ENCODE peak calls at places on chromosomes 3 and 15, in five cellular contexts. One of them, this sample, is unnamed.

GRCh38 chr3:56923546-56924224 is 121.9 kb upstream of the ARHGEF3 start:
- DNase-seq in A549: peak; percentile 52
- DNase-seq in cardiac muscle cell: peak; percentile 81
- DNase-seq in heart left ventricle: peak; percentile 58
- DNase-seq in uterus: no peak
- DNase-seq in this sample: peak; percentile 66

GRCh38 chr15:96390986-96391385 is 60.5 kb downstream of the NR2F2 start:
- DNase-seq in A549: no peak
- DNase-seq in cardiac muscle cell: no peak
- DNase-seq in heart left ventricle: no peak
- DNase-seq in uterus: no peak
- DNase-seq in this sample: peak; percentile 74

GRCh38 chr15:41892621-41893421 is 1.0 kb downstream of the SPTBN5 start:
- DNase-seq in A549: no peak
- DNase-seq in cardiac muscle cell: no peak
- DNase-seq in heart left ventricle: peak; percentile 91
- DNase-seq in uterus: no peak
- DNase-seq in this sample: no peak

GRCh38 chr15:63945838-63946298 is 100.4 kb downstream of the DAPK2 start:
- DNase-seq in A549: no peak
- DNase-seq in cardiac muscle cell: no peak
- DNase-seq in heart left ventricle: no peak
- DNase-seq in uterus: no peak
- DNase-seq in this sample: peak; percentile 90

GRCh38 chr3:63654931-63655330 is 2.5 kb downstream of the SNTN start:
- DNase-seq in A549: no peak
- DNase-seq in cardiac muscle cell: no peak
- DNase-seq in heart left ventricle: no peak
- DNase-seq in uterus: no peak
- DNase-seq in this sample: no peak

GRCh38 chr3:187274315-187274976 is 17.1 kb downstream of the MASP1 start:
- DNase-seq in A549: no peak
- DNase-seq in cardiac muscle cell: no peak
- DNase-seq in heart left ventricle: no peak
- DNase-seq in uterus: no peak
- DNase-seq in this sample: no peak

GRCh38 chr3:101179637-101180036 is 140.7 kb downstream of the IMPG2 start:
- DNase-seq in A549: no peak
- DNase-seq in cardiac muscle cell: peak; percentile 58
- DNase-seq in heart left ventricle: no peak
- DNase-seq in uterus: no peak
- DNase-seq in this sample: peak; percentile 49

GRCh38 chr3:14769531-14770325 is 49.0 kb upstream of the FGD5 start:
- DNase-seq in A549: no peak
- DNase-seq in cardiac muscle cell: no peak
- DNase-seq in heart left ventricle: no peak
- DNase-seq in uterus: no peak
- DNase-seq in this sample: no peak

GRCh38 chr3:14031271-14031670 is 93.4 kb downstream of the CHCHD4 start:
- DNase-seq in A549: no peak
- DNase-seq in cardiac muscle cell: no peak
- DNase-seq in heart left ventricle: no peak
- DNase-seq in uterus: no peak
- DNase-seq in this sample: peak; percentile 13

GRCh38 chr3:13451301-13451673 is 28.8 kb upstream of the HDAC11 start:
- DNase-seq in A549: peak; percentile 45
- DNase-seq in cardiac muscle cell: no peak
- DNase-seq in heart left ventricle: no peak
- DNase-seq in uterus: peak; percentile 22
- DNase-seq in this sample: peak; percentile 67

GRCh38 chr3:38738630-38739395 is 77.2 kb downstream of the SCN10A start:
- DNase-seq in A549: peak; percentile 42
- DNase-seq in cardiac muscle cell: peak; percentile 67
- DNase-seq in heart left ventricle: no peak
- DNase-seq in uterus: no peak
- DNase-seq in this sample: peak; percentile 52
- TF ChIP-seq CTCF in A549: peak; percentile 26
- TF ChIP-seq CTCF in cardiac muscle cell: peak; percentile 93
- TF ChIP-seq CTCF in heart left ventricle: peak; percentile 21
- TF ChIP-seq CTCF in uterus: no peak
- TF ChIP-seq CTCF in this sample: peak; percentile 54

GRCh38 chr15:34855397-34855796 is 60.0 kb upstream of the ACTC1 start:
- DNase-seq in A549: peak; percentile 38
- DNase-seq in cardiac muscle cell: peak; percentile 80
- DNase-seq in heart left ventricle: no peak
- DNase-seq in uterus: no peak
- DNase-seq in this sample: peak; percentile 60

GRCh38 chr15:34855893-34856292 is 60.5 kb upstream of the ACTC1 start:
- DNase-seq in A549: no peak
- DNase-seq in cardiac muscle cell: peak; percentile 11
- DNase-seq in heart left ventricle: no peak
- DNase-seq in uterus: no peak
- DNase-seq in this sample: peak; percentile 57

GRCh38 chr15:34851751-34852150 is 56.4 kb upstream of the ACTC1 start:
- DNase-seq in A549: no peak
- DNase-seq in cardiac muscle cell: no peak
- DNase-seq in heart left ventricle: no peak
- DNase-seq in uterus: no peak
- DNase-seq in this sample: no peak

GRCh38 chr15:34851007-34851406 is 55.7 kb upstream of the ACTC1 start:
- DNase-seq in A549: no peak
- DNase-seq in cardiac muscle cell: no peak
- DNase-seq in heart left ventricle: no peak
- DNase-seq in uterus: no peak
- DNase-seq in this sample: no peak

GRCh38 chr15:34853001-34853758 is 57.8 kb upstream of the ACTC1 start:
- DNase-seq in A549: peak; percentile 10
- DNase-seq in cardiac muscle cell: peak; percentile 82
- DNase-seq in heart left ventricle: no peak
- DNase-seq in uterus: no peak
- DNase-seq in this sample: no peak
- TF ChIP-seq CTCF in A549: no peak
- TF ChIP-seq CTCF in cardiac muscle cell: no peak
- TF ChIP-seq CTCF in heart left ventricle: no peak
- TF ChIP-seq CTCF in uterus: no peak
- TF ChIP-seq CTCF in this sample: no peak

GRCh38 chr15:85312486-85312885 is 67.9 kb upstream of the AKAP13 start:
- DNase-seq in A549: no peak
- DNase-seq in cardiac muscle cell: peak; percentile 38
- DNase-seq in heart left ventricle: no peak
- DNase-seq in uterus: no peak
- DNase-seq in this sample: no peak

GRCh38 chr15:85311647-85312046 is 68.8 kb upstream of the AKAP13 start:
- DNase-seq in A549: no peak
- DNase-seq in cardiac muscle cell: no peak
- DNase-seq in heart left ventricle: no peak
- DNase-seq in uterus: no peak
- DNase-seq in this sample: no peak

GRCh38 chr15:85314139-85314538 is 66.3 kb upstream of the AKAP13 start:
- DNase-seq in A549: no peak
- DNase-seq in cardiac muscle cell: peak; percentile 6
- DNase-seq in heart left ventricle: no peak
- DNase-seq in uterus: no peak
- DNase-seq in this sample: no peak

GRCh38 chr15:85313339-85313738 is 67.1 kb upstream of the AKAP13 start:
- DNase-seq in A549: no peak
- DNase-seq in cardiac muscle cell: no peak
- DNase-seq in heart left ventricle: no peak
- DNase-seq in uterus: no peak
- DNase-seq in this sample: no peak

DNA sequence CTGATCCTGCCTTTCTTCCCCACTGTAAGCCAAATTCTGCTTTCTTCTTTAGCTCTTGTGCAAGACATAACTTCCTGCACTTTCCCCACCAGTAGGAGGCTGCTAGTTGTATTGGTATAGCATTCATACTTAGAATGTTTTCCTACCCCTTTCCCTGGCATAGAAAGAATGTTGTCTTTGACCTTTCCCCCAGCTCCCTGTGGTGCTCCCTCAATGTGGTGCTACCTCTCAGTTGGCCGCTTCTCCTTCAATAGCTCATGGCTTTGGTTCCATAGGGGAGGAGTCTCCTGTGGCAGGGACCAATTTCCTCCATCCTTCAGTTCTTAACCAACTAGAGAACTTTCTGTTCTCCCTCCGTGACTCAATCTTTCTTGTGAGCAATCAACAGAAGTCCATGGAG is 67.5 kb upstream of the AKAP13 start:
- DNase-seq in A549: no peak
- DNase-seq in cardiac muscle cell: peak; percentile 75
- DNase-seq in heart left ventricle: no peak
- DNase-seq in uterus: no peak
- DNase-seq in this sample: no peak
- TF ChIP-seq CTCF in A549: no peak
- TF ChIP-seq CTCF in cardiac muscle cell: peak; percentile 48
- TF ChIP-seq CTCF in heart left ventricle: no peak
- TF ChIP-seq CTCF in uterus: no peak
- TF ChIP-seq CTCF in this sample: peak; percentile 9

GRCh38 chr3:32021748-32022147 is 40.2 kb downstream of the ZNF860 start:
- DNase-seq in A549: no peak
- DNase-seq in cardiac muscle cell: no peak
- DNase-seq in heart left ventricle: no peak
- DNase-seq in uterus: no peak
- DNase-seq in this sample: no peak
- TF ChIP-seq CTCF in A549: no peak
- TF ChIP-seq CTCF in cardiac muscle cell: no peak
- TF ChIP-seq CTCF in heart left ventricle: no peak
- TF ChIP-seq CTCF in uterus: no peak
- TF ChIP-seq CTCF in this sample: no peak

GRCh38 chr15:38002883-38003477 is 68.5 kb downstream of the TMCO5A start:
- DNase-seq in A549: peak; percentile 66
- DNase-seq in cardiac muscle cell: peak; percentile 88
- DNase-seq in heart left ventricle: peak; percentile 50
- DNase-seq in uterus: no peak
- DNase-seq in this sample: peak; percentile 82
- TF ChIP-seq CTCF in A549: peak; percentile 39
- TF ChIP-seq CTCF in cardiac muscle cell: peak; percentile 81
- TF ChIP-seq CTCF in heart left ventricle: peak; percentile 46
- TF ChIP-seq CTCF in uterus: no peak
- TF ChIP-seq CTCF in this sample: peak; percentile 78

DNA sequence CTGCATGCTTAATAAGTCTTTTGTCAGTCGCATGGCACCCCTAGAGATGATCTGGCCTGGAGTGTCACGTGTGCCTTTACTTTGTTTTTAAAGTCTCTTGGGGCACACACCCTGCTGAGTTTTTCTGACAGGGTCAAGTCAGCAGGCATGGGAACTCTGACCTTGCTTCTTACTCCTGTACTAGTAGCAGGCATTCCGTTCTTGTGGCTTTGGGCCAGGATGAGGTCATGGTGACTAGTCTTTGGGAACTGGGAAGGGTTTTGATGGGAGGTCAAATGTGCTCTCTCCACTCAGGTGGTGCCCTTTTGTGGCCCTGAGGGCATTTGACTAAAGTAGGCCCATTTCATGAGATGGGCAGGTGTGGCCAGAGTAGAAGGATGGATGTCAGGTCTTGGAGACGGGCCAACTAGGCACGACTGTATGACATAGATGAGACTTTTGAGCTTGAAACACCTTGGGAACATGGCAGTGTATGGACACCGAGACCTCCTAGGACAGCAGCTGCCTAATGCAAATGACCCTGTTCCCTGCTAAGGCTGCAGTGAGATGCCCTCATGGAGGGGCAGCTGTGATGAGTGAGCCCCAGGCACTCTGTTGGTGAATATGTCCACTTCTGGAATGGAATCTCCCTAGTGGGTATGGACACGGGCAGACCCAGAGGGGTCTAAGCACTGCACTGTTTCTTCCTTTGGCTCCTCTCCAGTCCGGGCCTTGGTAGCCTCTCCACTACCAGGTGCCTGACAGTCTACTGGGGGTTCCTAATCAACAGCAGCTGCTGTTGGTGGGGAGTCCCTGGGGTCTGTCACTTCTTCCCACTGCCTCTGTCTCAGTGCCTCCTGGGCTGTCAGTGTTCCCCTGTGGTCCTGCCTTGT is 16.4 kb downstream of the SRPRB start:
- DNase-seq in A549: no peak
- DNase-seq in cardiac muscle cell: peak; percentile 70
- DNase-seq in heart left ventricle: peak; percentile 89
- DNase-seq in uterus: peak; percentile 44
- DNase-seq in this sample: peak; percentile 77
- TF ChIP-seq CTCF in A549: no peak
- TF ChIP-seq CTCF in cardiac muscle cell: no peak
- TF ChIP-seq CTCF in heart left ventricle: peak; percentile 16
- TF ChIP-seq CTCF in uterus: no peak
- TF ChIP-seq CTCF in this sample: peak; percentile 17